ENCODE peak calls at places on chromosomes 6 and 20, in nine cellular contexts. V is prostate gland, P is stomach, K is IMR-90, R is ovary, Q is sigmoid colon, X is body of pancreas, T is HCT116, D is A549. U is an unnamed sample.

GRCh38 chr20:46063652-46064054 is 26.1 kb downstream of the NCOA5 start:
- DNase-seq in Q (no peak), R (no peak), K (no peak), D (no peak), P (no peak), T (no peak), X (no peak), V (no peak), U (no peak)

GRCh38 chr6:134853111-134854055 is 96.5 kb downstream of the ALDH8A1 start:
- DNase-seq in R (no peak), V (no peak), K (peak; percentile 79), T (peak; percentile 82), P (no peak), Q (no peak), X (no peak), D (no peak), U (peak; percentile 5)

GRCh38 chr6:111565316-111566221 is 40.1 kb downstream of the TRAF3IP2 start:
- DNase-seq in R (no peak), T (no peak), D (peak; percentile 19), X (peak; percentile 35), Q (no peak), P (no peak), K (no peak), V (no peak), U (no peak)

GRCh38 chr6:105483492-105483891 is 80.6 kb upstream of the PREP start:
- DNase-seq in K (peak; percentile 79), T (no peak), X (no peak), V (no peak), R (no peak), D (peak; percentile 35), P (no peak), Q (no peak), U (no peak)

GRCh38 chr6:89298680-89299450 is 16.2 kb downstream of the GABRR2 start:
- DNase-seq in P (no peak), K (peak; percentile 84), T (peak; percentile 58), D (peak; percentile 18), V (no peak), X (no peak), R (no peak), Q (no peak), U (peak; percentile 22)

GRCh38 chr6:12012231-12012565 is at the start of gene HIVEP1:
- DNase-seq in P (peak; percentile 31), K (no peak), X (peak; percentile 28), R (peak; percentile 57), V (peak; percentile 29), Q (peak; percentile 71), T (no peak), D (no peak), U (no peak)

GRCh38 chr20:63102720-63103375 is 96.1 kb upstream of the BHLHE23 start:
- DNase-seq in V (no peak), P (peak; percentile 29), Q (peak; percentile 81), K (peak; percentile 6), T (no peak), D (peak; percentile 67), R (no peak), X (no peak), U (no peak)

GRCh38 chr6:154515808-154516207 is 5.3 kb upstream of the CNKSR3 start:
- DNase-seq in T (no peak), Q (no peak), K (no peak), V (no peak), D (no peak), X (no peak), R (no peak), P (no peak), U (no peak)

GRCh38 chr6:22072939-22073338 is 223.9 kb downstream of the PRL start:
- DNase-seq in K (no peak), R (no peak), X (no peak), P (no peak), V (no peak), D (no peak), T (no peak), Q (no peak), U (no peak)

GRCh38 chr20:16438100-16438499 is 135.1 kb downstream of the KIF16B start:
- DNase-seq in D (no peak), V (no peak), Q (no peak), R (no peak), T (no peak), P (no peak), K (no peak), X (no peak), U (no peak)

GRCh38 chr6:156068870-156069269 is 613.2 kb upstream of the NOX3 start:
- DNase-seq in D (no peak), V (no peak), Q (no peak), T (no peak), R (no peak), X (no peak), P (no peak), K (no peak), U (no peak)

GRCh38 chr6:104591573-104592334 is 268.0 kb downstream of the HACE1 start:
- DNase-seq in Q (no peak), T (no peak), X (no peak), R (no peak), V (no peak), K (no peak), P (no peak), D (no peak), U (no peak)

GRCh38 chr6:79078057-79078969 is at the start of gene PHIP:
- DNase-seq in D (peak; percentile 96), P (peak; percentile 92), Q (peak; percentile 98), V (peak; percentile 88), K (peak; percentile 97), R (peak; percentile 92), T (peak; percentile 90), X (peak; percentile 90), U (peak; percentile 75)
- TF ChIP-seq POLR2A in D (peak; percentile 62), P (no peak), Q (peak; percentile 56), V (peak; percentile 41), K (peak; percentile 37), R (peak; percentile 57), T (peak; percentile 91), X (peak; percentile 71), U (peak; percentile 75)

GRCh38 chr6:31822038-31822821 is 5.3 kb upstream of the HSPA1B start:
- DNase-seq in P (peak; percentile 88), V (peak; percentile 89), R (peak; percentile 92), Q (peak; percentile 97), K (peak; percentile 64), T (no peak), X (peak; percentile 94), D (peak; percentile 87), U (peak; percentile 61)
- TF ChIP-seq POLR2A in P (no peak), V (peak; percentile 55), R (peak; percentile 85), Q (peak; percentile 74), K (peak; percentile 54), T (no peak), X (peak; percentile 69), D (peak; percentile 21), U (peak; percentile 13)

GRCh38 chr20:58019027-58019849 is 209.2 kb downstream of the ANKRD60 start:
- DNase-seq in K (peak; percentile 12), R (no peak), D (peak; percentile 47), P (no peak), X (no peak), Q (no peak), T (no peak), V (no peak), U (peak; percentile 72)

GRCh38 chr20:58018590-58018989 is 209.9 kb downstream of the ANKRD60 start:
- DNase-seq in T (no peak), P (no peak), D (no peak), X (no peak), K (no peak), R (no peak), V (no peak), Q (no peak), U (no peak)

GRCh38 chr20:58017237-58017969 is 211.1 kb downstream of the ANKRD60 start:
- DNase-seq in Q (peak; percentile 82), T (peak; percentile 89), D (peak; percentile 94), P (peak; percentile 39), R (no peak), V (peak; percentile 96), X (peak; percentile 85), K (peak; percentile 1), U (peak; percentile 75)

GRCh38 chr20:58016779-58017178 is 211.7 kb downstream of the ANKRD60 start:
- DNase-seq in V (no peak), K (no peak), X (no peak), P (no peak), Q (no peak), T (no peak), D (no peak), R (no peak), U (no peak)

DNA sequence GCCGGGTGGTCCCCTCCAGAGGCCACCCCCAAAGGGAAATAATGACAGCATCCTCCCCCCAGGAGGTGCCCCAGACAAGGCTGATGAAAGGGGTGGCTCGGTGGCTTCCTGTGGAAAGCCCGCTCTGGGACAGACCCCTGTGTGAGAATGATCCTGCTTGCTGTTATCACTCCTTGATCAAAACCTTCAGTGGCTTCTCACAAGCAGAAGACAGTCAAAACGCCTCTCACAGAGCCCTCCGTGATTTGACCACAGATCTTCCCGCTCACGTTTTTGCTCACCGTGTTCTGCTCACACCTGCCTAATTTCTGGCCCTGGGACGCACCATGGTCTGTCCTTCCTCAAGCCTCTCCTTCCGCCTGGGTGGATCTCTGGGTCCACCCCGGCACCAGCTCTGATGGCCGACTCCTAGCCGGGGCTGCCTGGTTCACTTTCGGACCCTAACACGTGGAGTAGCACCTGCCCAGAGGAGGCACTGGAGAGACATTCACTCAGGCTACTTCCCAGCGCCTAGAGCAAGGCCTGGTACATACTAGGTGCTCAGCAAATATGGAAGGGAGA is 210.4 kb downstream of the ANKRD60 start:
- DNase-seq in T (no peak), V (no peak), P (no peak), R (no peak), Q (no peak), D (no peak), K (no peak), X (no peak), U (no peak)
- TF ChIP-seq POLR2A in T (no peak), V (no peak), P (no peak), R (no peak), Q (no peak), D (no peak), K (no peak), X (no peak), U (no peak)

DNA sequence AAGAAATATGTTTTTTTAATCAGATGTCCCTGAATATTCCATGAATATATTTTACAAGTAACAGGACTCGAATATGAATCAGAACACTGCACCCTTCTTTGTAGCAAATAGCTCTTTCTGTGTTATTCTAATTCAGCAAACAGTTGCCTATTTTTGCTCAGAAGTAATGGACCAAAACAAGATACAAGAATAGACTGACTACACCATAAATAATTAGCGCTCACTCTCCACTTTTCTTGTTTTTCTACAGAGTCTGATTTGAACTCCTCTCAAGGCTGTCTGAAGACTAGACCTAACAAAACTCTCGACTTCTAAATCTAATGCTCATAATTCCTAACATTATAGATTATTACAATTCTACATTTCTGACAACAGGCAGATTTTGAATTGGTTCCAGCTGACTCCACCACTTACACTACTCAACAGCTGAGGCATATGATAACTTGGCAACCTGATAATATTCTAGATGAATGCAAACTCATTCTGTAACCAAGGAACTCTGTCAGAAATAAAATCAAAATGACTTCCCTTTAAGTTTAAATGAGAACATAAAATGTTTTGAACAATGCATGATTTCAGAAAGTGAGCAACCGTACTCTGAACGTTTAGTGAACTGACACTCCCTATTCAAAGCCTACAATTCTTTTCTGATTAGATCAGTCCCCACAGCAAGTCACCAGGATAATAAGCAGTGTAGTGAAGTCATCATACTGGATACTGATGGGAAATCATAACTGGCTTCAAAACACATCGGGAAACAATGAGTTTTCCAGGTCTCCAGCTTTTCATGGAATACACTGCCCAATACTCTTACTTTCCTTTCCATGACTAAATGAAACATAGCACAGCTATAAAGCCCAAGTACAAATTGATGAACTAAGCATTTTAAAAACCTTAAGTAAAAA is 114.2 kb upstream of the BEND6 start:
- DNase-seq in Q (no peak), D (peak; percentile 51), R (no peak), P (no peak), V (no peak), K (peak; percentile 83), X (no peak), T (no peak), U (no peak)
- TF ChIP-seq POLR2A in Q (no peak), D (no peak), R (no peak), P (no peak), V (no peak), K (no peak), X (no peak), T (no peak), U (no peak)